ENCODE peak calls at places on chromosomes 2 and 18, in ten cellular contexts. F is tibial artery, V is K562, C is colonic mucosa, Z is prostate gland, Q is AG04450, U is mammary epithelial cell, I is A549, L is ovary, W is heart right ventricle. N is an unnamed sample. For H3K9me3, the result is how much of the 10 kb centered on the place peaks cover.

GRCh38 chr2:118046628-118047210 is 32.8 kb upstream of the CCDC93 start:
- DNase-seq in F (no peak), V (peak), C (no peak), Z (no peak), Q (no peak), U (peak), I (peak), L (no peak), W (no peak), N (no peak)

GRCh38 chr2:83957001-83957400 is 502.1 kb downstream of the SUCLG1 start:
- DNase-seq in F (no peak), V (no peak), C (no peak), Z (no peak), Q (no peak), U (no peak), I (no peak), L (no peak), W (no peak), N (no peak)

GRCh38 chr2:72533767-72534166 is 292.1 kb downstream of the EXOC6B start:
- DNase-seq in F (no peak), V (no peak), C (no peak), Z (no peak), Q (no peak), U (peak), I (no peak), L (no peak), W (no peak), N (no peak)

GRCh38 chr2:221715783-221716386 is 143.8 kb upstream of the EPHA4 start:
- DNase-seq in F (no peak), V (no peak), C (no peak), Z (no peak), Q (no peak), U (no peak), I (no peak), L (no peak), W (no peak), N (no peak)

GRCh38 chr2:238567067-238567855 is 140.5 kb downstream of the ASB1 start:
- DNase-seq in F (no peak), V (no peak), C (peak), Z (no peak), Q (no peak), U (no peak), I (no peak), L (no peak), W (no peak), N (no peak)

GRCh38 chr18:62388855-62389760 is 64.0 kb downstream of the TNFRSF11A start:
- DNase-seq in F (no peak), V (no peak), C (no peak), Z (no peak), Q (no peak), U (peak), I (peak), L (no peak), W (no peak), N (no peak)

GRCh38 chr18:76824136-76824676 is 1.8 kb downstream of the ZNF236 start:
- DNase-seq in F (no peak), V (no peak), C (no peak), Z (no peak), Q (no peak), U (no peak), I (no peak), L (no peak), W (no peak), N (no peak)

GRCh38 chr2:47429795-47430194 is 26.8 kb downstream of the MSH2 start:
- DNase-seq in F (no peak), V (no peak), C (no peak), Z (peak), Q (no peak), U (peak), I (peak), L (no peak), W (no peak), N (no peak)

GRCh38 chr18:62555135-62555534 is 32.3 kb downstream of the ZCCHC2 start:
- DNase-seq in F (no peak), V (peak), C (no peak), Z (no peak), Q (no peak), U (peak), I (no peak), L (no peak), W (no peak), N (no peak)

GRCh38 chr18:46387426-46388131 is 269.4 kb downstream of the LOXHD1 start:
- DNase-seq in F (no peak), V (no peak), C (no peak), Z (peak), Q (no peak), U (peak), I (no peak), L (no peak), W (no peak), N (no peak)

GRCh38 chr2:209368924-209369323 is 54.9 kb upstream of the MAP2 start:
- DNase-seq in F (peak), V (no peak), C (peak), Z (peak), Q (peak), U (peak), I (peak), L (no peak), W (peak), N (peak)

GRCh38 chr2:226802573-226802972 is 3.0 kb upstream of the IRS1 start:
- DNase-seq in F (no peak), V (peak), C (peak), Z (peak), Q (no peak), U (peak), I (peak), L (no peak), W (peak), N (no peak)

GRCh38 chr2:200380833-200381542 is 74.5 kb downstream of the SPATS2L start:
- DNase-seq in F (no peak), V (peak), C (no peak), Z (no peak), Q (no peak), U (peak), I (no peak), L (no peak), W (no peak), N (no peak)

GRCh38 chr18:56684277-56684676 is 33.1 kb downstream of the WDR7 start:
- DNase-seq in F (no peak), V (no peak), C (no peak), Z (no peak), Q (no peak), U (no peak), I (no peak), L (no peak), W (no peak), N (no peak)

GRCh38 chr2:14422426-14422825 is 210.1 kb upstream of the LRATD1 start:
- DNase-seq in F (no peak), V (no peak), C (no peak), Z (no peak), Q (no peak), U (no peak), I (no peak), L (no peak), W (no peak), N (no peak)

GRCh38 chr2:37349376-37349775 is 4.9 kb downstream of the QPCT start:
- DNase-seq in F (no peak), V (no peak), C (no peak), Z (no peak), Q (no peak), U (no peak), I (peak), L (no peak), W (no peak), N (no peak)

GRCh38 chr2:152047826-152048476 is 50.9 kb downstream of the CACNB4 start:
- DNase-seq in F (no peak), V (peak), C (no peak), Z (no peak), Q (no peak), U (no peak), I (no peak), L (no peak), W (no peak), N (no peak)

GRCh38 chr18:22197668-22198067 is 28.3 kb downstream of the GATA6 start:
- DNase-seq in F (no peak), V (no peak), C (no peak), Z (no peak), Q (no peak), U (no peak), I (no peak), L (no peak), W (no peak), N (no peak)

GRCh38 chr2:132725134-132725533 is 55.1 kb upstream of the LYPD1 start:
- DNase-seq in F (no peak), V (no peak), C (no peak), Z (no peak), Q (no peak), U (no peak), I (no peak), L (no peak), W (no peak), N (no peak)

GRCh38 chr2:97735161-97735561 is 21.8 kb downstream of the ZAP70 start:
- DNase-seq in F (no peak), V (no peak), C (no peak), Z (no peak), Q (no peak), U (no peak), I (no peak), L (no peak), W (no peak), N (no peak)

GRCh38 chr2:62201307-62201706 is 5.4 kb downstream of the B3GNT2 start:
- DNase-seq in F (no peak), V (no peak), C (no peak), Z (no peak), Q (no peak), U (no peak), I (no peak), L (no peak), W (no peak), N (no peak)

GRCh38 chr2:221529943-221530652 is 42.0 kb downstream of the EPHA4 start:
- DNase-seq in F (no peak), V (no peak), C (no peak), Z (peak), Q (peak), U (peak), I (peak), L (no peak), W (no peak), N (no peak)

GRCh38 chr2:25814681-25815080 is 63.6 kb downstream of the ASXL2 start:
- DNase-seq in F (no peak), V (no peak), C (no peak), Z (no peak), Q (no peak), U (peak), I (no peak), L (no peak), W (no peak), N (no peak)

GRCh38 chr2:85704800-85705679 is 10.9 kb downstream of the GNLY start:
- DNase-seq in F (no peak), V (no peak), C (no peak), Z (no peak), Q (no peak), U (no peak), I (no peak), L (no peak), W (no peak), N (no peak)

GRCh38 chr18:23929362-23929940 is 85.1 kb upstream of the TTC39C start:
- DNase-seq in F (no peak), V (no peak), C (no peak), Z (no peak), Q (no peak), U (no peak), I (no peak), L (no peak), W (no peak), N (no peak)

GRCh38 chr18:49625021-49625691 is 63.3 kb downstream of the LIPG start:
- DNase-seq in F (no peak), V (no peak), C (no peak), Z (no peak), Q (peak), U (no peak), I (no peak), L (no peak), W (no peak), N (no peak)

GRCh38 chr2:162430323-162430722 is 86.4 kb downstream of the GCA start:
- DNase-seq in F (peak), V (no peak), C (peak), Z (no peak), Q (no peak), U (no peak), I (no peak), L (no peak), W (peak), N (no peak)

GRCh38 chr2:54482725-54483124 is 26.6 kb downstream of the SPTBN1 start:
- DNase-seq in F (peak), V (no peak), C (no peak), Z (no peak), Q (peak), U (peak), I (peak), L (no peak), W (no peak), N (no peak)

GRCh38 chr2:20615046-20615465 is 35.8 kb downstream of the HS1BP3 start:
- DNase-seq in F (no peak), V (no peak), C (no peak), Z (no peak), Q (no peak), U (no peak), I (no peak), L (peak), W (no peak), N (peak)

GRCh38 chr18:47150824-47151366 is 595 bp upstream of the HDHD2 start:
- DNase-seq in F (no peak), V (no peak), C (peak), Z (no peak), Q (no peak), U (no peak), I (no peak), L (no peak), W (peak), N (peak)

GRCh38 chr2:176123483-176123843 is 944 bp downstream of the HOXD9 start:
- DNase-seq in F (no peak), V (no peak), C (no peak), Z (no peak), Q (no peak), U (no peak), I (no peak), L (no peak), W (no peak), N (no peak)

GRCh38 chr2:69945447-69945846 is 16.0 kb downstream of the ASPRV1 start:
- DNase-seq in F (no peak), V (no peak), C (no peak), Z (no peak), Q (no peak), U (peak), I (no peak), L (no peak), W (no peak), N (no peak)

GRCh38 chr18:63322908-63323634 is 3.5 kb upstream of the BCL2 start:
- DNase-seq in F (peak), V (peak), C (peak), Z (peak), Q (peak), U (peak), I (peak), L (peak), W (peak), N (peak)

GRCh38 chr2:143841935-143842334 is 678.0 kb downstream of the ZEB2 start:
- DNase-seq in F (no peak), V (no peak), C (no peak), Z (no peak), Q (no peak), U (no peak), I (peak), L (no peak), W (no peak), N (peak)

GRCh38 chr2:2645162-2645855 is 314.2 kb upstream of the MYT1L start:
- DNase-seq in F (no peak), V (no peak), C (no peak), Z (no peak), Q (no peak), U (no peak), I (no peak), L (no peak), W (no peak), N (no peak)

GRCh38 chr2:98029718-98030222 is 34.0 kb upstream of the TMEM131 start:
- DNase-seq in F (no peak), V (no peak), C (no peak), Z (no peak), Q (no peak), U (peak), I (no peak), L (no peak), W (no peak), N (no peak)

GRCh38 chr2:74831693-74832530 is 2.0 kb upstream of the HK2 start:
- DNase-seq in F (no peak), V (peak), C (no peak), Z (no peak), Q (no peak), U (peak), I (peak), L (no peak), W (no peak), N (no peak)

GRCh38 chr2:241188386-241189092 is at the start of gene ANO7:
- DNase-seq in F (no peak), V (no peak), C (peak), Z (peak), Q (no peak), U (no peak), I (peak), L (no peak), W (no peak), N (no peak)

GRCh38 chr18:74290831-74291770 is 662 bp downstream of the CYB5A start:
- DNase-seq in F (no peak), V (no peak), C (peak), Z (peak), Q (no peak), U (peak), I (no peak), L (peak), W (no peak), N (no peak)

DNA sequence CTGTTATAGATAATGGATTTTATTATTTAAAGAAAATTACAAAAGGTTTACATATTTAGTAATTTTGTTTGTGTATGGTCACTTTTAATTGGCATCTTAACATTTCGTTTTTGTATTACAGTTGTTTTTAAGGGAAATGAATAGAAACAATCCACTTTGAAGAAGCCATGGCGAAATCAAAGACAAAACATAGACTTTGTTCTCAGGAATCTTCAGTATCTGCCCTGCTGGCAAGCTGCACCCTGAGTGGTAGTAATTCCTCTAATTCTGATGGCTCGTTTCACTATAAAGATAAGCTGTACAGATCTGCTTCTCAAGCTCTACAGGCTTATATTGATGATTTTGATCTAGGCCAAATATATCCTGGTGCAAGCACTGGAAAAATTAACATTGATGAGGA is 2.7 kb downstream of the C18orf54 start:
- DNase-seq in F (no peak), V (no peak), C (no peak), Z (no peak), Q (no peak), U (no peak), I (no peak), L (no peak), W (no peak), N (no peak)
- H3K4me3 ChIP-seq in F (no peak), V (no peak), C (no peak), Z (no peak), Q (no peak), U (no peak), I (no peak), L (no peak), W (no peak), N (no peak)

GRCh38 chr18:2486426-2486825 is 84.9 kb downstream of the METTL4 start:
- DNase-seq in F (no peak), V (no peak), C (no peak), Z (no peak), Q (no peak), U (no peak), I (no peak), L (no peak), W (no peak), N (no peak)
- TF ChIP-seq CTCF in F (no peak), V (no peak), C (no peak), Z (no peak), Q (no peak), U (no peak), I (no peak), L (no peak), W (no peak), N (no peak)

GRCh38 chr2:16368951-16369350 is 296.7 kb downstream of the CYRIA start:
- DNase-seq in F (no peak), V (no peak), C (no peak), Z (no peak), Q (no peak), U (no peak), I (no peak), L (no peak), W (no peak), N (peak)

GRCh38 chr2:16368328-16368727 is 297.3 kb downstream of the CYRIA start:
- DNase-seq in F (no peak), V (no peak), C (no peak), Z (no peak), Q (no peak), U (no peak), I (no peak), L (no peak), W (no peak), N (peak)

GRCh38 chr2:16374671-16375070 is 291.0 kb downstream of the CYRIA start:
- DNase-seq in F (no peak), V (no peak), C (no peak), Z (no peak), Q (no peak), U (no peak), I (no peak), L (no peak), W (no peak), N (peak)

GRCh38 chr2:16373341-16373740 is 292.3 kb downstream of the CYRIA start:
- DNase-seq in F (no peak), V (no peak), C (no peak), Z (no peak), Q (no peak), U (no peak), I (no peak), L (no peak), W (no peak), N (peak)

GRCh38 chr2:16371751-16372150 is 293.9 kb downstream of the CYRIA start:
- DNase-seq in F (no peak), V (no peak), C (no peak), Z (no peak), Q (no peak), U (no peak), I (no peak), L (no peak), W (no peak), N (peak)
- H3K9me3 ChIP-seq in F (under half), V (under half), C (under half), Z (under half), Q (under half), U (under half), I (under half), L (under half), W (under half), N (under half)

GRCh38 chr2:233082222-233082933 is 22.2 kb downstream of the INPP5D start:
- DNase-seq in F (no peak), V (no peak), C (no peak), Z (no peak), Q (no peak), U (no peak), I (no peak), L (no peak), W (no peak), N (no peak)
- H3K4me3 ChIP-seq in F (no peak), V (no peak), C (no peak), Z (no peak), Q (no peak), U (no peak), I (no peak), L (no peak), W (no peak), N (no peak)

DNA sequence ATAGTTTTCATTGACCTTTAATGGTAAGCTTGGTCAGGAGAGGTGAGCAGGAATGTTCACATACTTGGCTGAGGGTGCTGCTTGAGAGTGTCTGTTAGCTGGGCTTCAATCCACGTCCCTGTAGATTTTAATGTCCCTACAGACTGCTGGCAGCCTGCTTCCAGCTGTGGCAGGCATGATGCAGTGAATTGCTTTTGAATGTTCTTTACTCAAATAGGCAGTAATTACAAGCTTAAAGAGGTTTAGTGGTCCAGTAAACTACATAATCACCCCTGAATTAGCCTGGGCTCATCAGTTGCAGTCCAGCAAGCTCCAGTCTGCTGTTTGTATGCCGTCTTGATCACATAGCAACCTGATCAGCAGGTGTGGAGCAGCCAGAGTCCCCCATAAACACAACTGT is 102.1 kb downstream of the MEIS1 start:
- DNase-seq in F (no peak), V (no peak), C (no peak), Z (no peak), Q (no peak), U (no peak), I (no peak), L (no peak), W (peak), N (no peak)
- TF ChIP-seq CTCF in F (no peak), V (no peak), C (no peak), Z (no peak), Q (no peak), U (no peak), I (no peak), L (no peak), W (no peak), N (no peak)

DNA sequence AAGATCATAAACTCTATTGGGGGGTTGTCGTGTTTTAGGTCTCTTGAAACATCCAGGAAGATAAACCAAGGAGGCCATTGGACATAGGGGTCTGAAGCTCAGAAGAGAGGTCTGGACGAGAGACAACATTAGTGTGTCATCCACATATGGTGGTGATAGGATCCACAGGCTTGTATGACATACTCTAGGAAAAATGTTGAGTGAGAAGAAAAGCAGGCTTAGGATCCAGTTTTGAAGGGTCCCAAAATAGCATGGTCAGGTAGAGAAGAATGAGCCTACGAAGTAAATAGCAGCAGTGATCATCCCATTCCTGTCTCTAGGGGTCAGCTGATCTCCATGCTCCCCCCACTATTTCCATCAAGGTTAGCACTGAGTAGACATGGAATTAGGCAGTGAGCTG is 166.8 kb downstream of the ANKRD30B start:
- DNase-seq in F (no peak), V (no peak), C (no peak), Z (no peak), Q (no peak), U (peak), I (no peak), L (no peak), W (no peak), N (no peak)
- H3K9me3 ChIP-seq in F (under half), V (under half), C (under half), Z (under half), Q (under half), U (under half), I (under half), L (under half), W (under half), N (under half)

GRCh38 chr2:199100326-199101110 is 357.2 kb downstream of the SATB2 start:
- DNase-seq in F (no peak), V (no peak), C (no peak), Z (no peak), Q (no peak), U (no peak), I (no peak), L (no peak), W (no peak), N (no peak)
- H3K4me3 ChIP-seq in F (no peak), V (no peak), C (no peak), Z (no peak), Q (no peak), U (no peak), I (no peak), L (no peak), W (no peak), N (no peak)

GRCh38 chr2:33409417-33409955 is 67.0 kb upstream of the RASGRP3 start:
- DNase-seq in F (no peak), V (no peak), C (no peak), Z (no peak), Q (no peak), U (peak), I (no peak), L (no peak), W (no peak), N (no peak)
- TF ChIP-seq CTCF in F (no peak), V (no peak), C (no peak), Z (no peak), Q (no peak), U (no peak), I (no peak), L (no peak), W (no peak), N (no peak)